ENCODE peak calls at places on chromosome 7, in nine cellular contexts. H is adrenal gland; K is gastrocnemius medialis; Z is retinal pigment epithelial cell; J is CD4-positive, alpha-beta T cell; N is lower lobe of right lung; B is IMR-90; I is AG09309; T is nephron progenitor cell. R is an unnamed sample.

GRCh38 chr7:21926448-21926847 is 19.3 kb downstream of the CDCA7L start:
- DNase-seq in H (no peak), K (no peak), Z (no peak), J (no peak), N (no peak), B (no peak), I (no peak), T (no peak), R (no peak)

GRCh38 chr7:142854505-142855400 is at the start of gene EPHB6:
- DNase-seq in H (peak), K (peak), Z (no peak), J (peak), N (peak), B (peak), I (no peak), T (peak), R (peak)

GRCh38 chr7:29113384-29114102 is 32.8 kb downstream of the CPVL start:
- DNase-seq in H (no peak), K (no peak), Z (no peak), J (no peak), N (no peak), B (no peak), I (no peak), T (no peak), R (no peak)

GRCh38 chr7:12923971-12924370 is 236.5 kb downstream of the ARL4A start:
- DNase-seq in H (no peak), K (no peak), Z (no peak), J (no peak), N (no peak), B (peak), I (no peak), T (no peak), R (no peak)

GRCh38 chr7:123846217-123846891 is 1.4 kb downstream of the HYAL4 start:
- DNase-seq in H (no peak), K (peak), Z (peak), J (no peak), N (no peak), B (no peak), I (no peak), T (no peak), R (peak)

GRCh38 chr7:125357681-125358440 is 428.2 kb upstream of the POT1 start:
- DNase-seq in H (no peak), K (no peak), Z (no peak), J (no peak), N (no peak), B (no peak), I (no peak), T (no peak), R (no peak)

GRCh38 chr7:22677680-22678079 is 49.3 kb upstream of the IL6 start:
- DNase-seq in H (no peak), K (no peak), Z (no peak), J (no peak), N (no peak), B (no peak), I (no peak), T (no peak), R (no peak)

GRCh38 chr7:54188843-54189242 is 353.3 kb upstream of the VSTM2A start:
- DNase-seq in H (no peak), K (no peak), Z (no peak), J (no peak), N (no peak), B (no peak), I (no peak), T (no peak), R (no peak)

GRCh38 chr7:154744226-154744860 is 258.6 kb downstream of the PAXIP1 start:
- DNase-seq in H (peak), K (no peak), Z (no peak), J (no peak), N (no peak), B (no peak), I (no peak), T (peak), R (no peak)

GRCh38 chr7:96221888-96222287 is 100.0 kb downstream of the SLC25A13 start:
- DNase-seq in H (no peak), K (no peak), Z (no peak), J (no peak), N (no peak), B (no peak), I (no peak), T (no peak), R (no peak)

GRCh38 chr7:151690597-151690996 is 170.9 kb upstream of the RHEB start:
- DNase-seq in H (no peak), K (no peak), Z (no peak), J (no peak), N (no peak), B (peak), I (no peak), T (no peak), R (no peak)

GRCh38 chr7:116499168-116500070 is at the start of gene CAV2:
- DNase-seq in H (peak), K (peak), Z (no peak), J (no peak), N (peak), B (peak), I (no peak), T (peak), R (peak)

GRCh38 chr7:135538387-135538786 is 19.3 kb upstream of the NUP205 start:
- DNase-seq in H (no peak), K (no peak), Z (peak), J (no peak), N (no peak), B (no peak), I (no peak), T (no peak), R (no peak)

GRCh38 chr7:85554294-85554877 is 367.5 kb upstream of the SEMA3D start:
- DNase-seq in H (peak), K (no peak), Z (peak), J (no peak), N (no peak), B (peak), I (peak), T (peak), R (no peak)

GRCh38 chr7:116777613-116778380 is 84.6 kb upstream of the CAPZA2 start:
- DNase-seq in H (no peak), K (no peak), Z (no peak), J (no peak), N (no peak), B (peak), I (peak), T (no peak), R (no peak)

GRCh38 chr7:127828843-127829502 is 177.0 kb downstream of the SND1 start:
- DNase-seq in H (no peak), K (no peak), Z (no peak), J (no peak), N (no peak), B (no peak), I (no peak), T (no peak), R (no peak)

GRCh38 chr7:23022258-23022745 is 8.4 kb upstream of the HYCC1 start:
- DNase-seq in H (peak), K (no peak), Z (no peak), J (no peak), N (no peak), B (peak), I (peak), T (no peak), R (no peak)

GRCh38 chr7:28474267-28474618 is 61.9 kb downstream of the CREB5 start:
- DNase-seq in H (no peak), K (no peak), Z (no peak), J (no peak), N (no peak), B (no peak), I (no peak), T (no peak), R (peak)

GRCh38 chr7:76155938-76156337 is 45.8 kb upstream of the SRRM3 start:
- DNase-seq in H (peak), K (peak), Z (no peak), J (no peak), N (peak), B (peak), I (no peak), T (no peak), R (peak)

GRCh38 chr7:1761097-1761496 is 91.0 kb downstream of the ELFN1 start:
- DNase-seq in H (no peak), K (no peak), Z (no peak), J (no peak), N (no peak), B (no peak), I (no peak), T (no peak), R (no peak)

GRCh38 chr7:73623798-73624668 is at the start of gene MLXIPL:
- DNase-seq in H (peak), K (peak), Z (peak), J (peak), N (peak), B (no peak), I (no peak), T (peak), R (peak)
- TF ChIP-seq CTCF in H (no peak), K (no peak), Z (no peak), J (no peak), N (no peak), B (no peak), I (no peak), T (no peak), R (no peak)

GRCh38 chr7:141752634-141753033 is 11.3 kb upstream of the TAS2R3 start:
- DNase-seq in H (no peak), K (no peak), Z (no peak), J (no peak), N (no peak), B (no peak), I (no peak), T (no peak), R (no peak)

GRCh38 chr7:141754939-141755338 is 9.0 kb upstream of the TAS2R3 start:
- DNase-seq in H (no peak), K (no peak), Z (no peak), J (no peak), N (no peak), B (no peak), I (no peak), T (peak), R (no peak)
- TF ChIP-seq CTCF in H (peak), K (no peak), Z (peak), J (peak), N (peak), B (peak), I (peak), T (peak), R (no peak)

GRCh38 chr7:158973440-158973839 is 117.1 kb downstream of the DYNC2I1 start:
- DNase-seq in H (peak), K (no peak), Z (no peak), J (peak), N (no peak), B (no peak), I (no peak), T (peak), R (no peak)

GRCh38 chr7:158976849-158977593 is 120.7 kb downstream of the DYNC2I1 start:
- DNase-seq in H (peak), K (peak), Z (peak), J (peak), N (peak), B (peak), I (peak), T (peak), R (peak)

GRCh38 chr7:158976468-158976848 is 120.1 kb downstream of the DYNC2I1 start:
- DNase-seq in H (no peak), K (no peak), Z (no peak), J (no peak), N (no peak), B (no peak), I (no peak), T (no peak), R (no peak)

GRCh38 chr7:158973941-158974785 is 117.8 kb downstream of the DYNC2I1 start:
- DNase-seq in H (no peak), K (no peak), Z (no peak), J (no peak), N (no peak), B (no peak), I (no peak), T (no peak), R (no peak)

DNA sequence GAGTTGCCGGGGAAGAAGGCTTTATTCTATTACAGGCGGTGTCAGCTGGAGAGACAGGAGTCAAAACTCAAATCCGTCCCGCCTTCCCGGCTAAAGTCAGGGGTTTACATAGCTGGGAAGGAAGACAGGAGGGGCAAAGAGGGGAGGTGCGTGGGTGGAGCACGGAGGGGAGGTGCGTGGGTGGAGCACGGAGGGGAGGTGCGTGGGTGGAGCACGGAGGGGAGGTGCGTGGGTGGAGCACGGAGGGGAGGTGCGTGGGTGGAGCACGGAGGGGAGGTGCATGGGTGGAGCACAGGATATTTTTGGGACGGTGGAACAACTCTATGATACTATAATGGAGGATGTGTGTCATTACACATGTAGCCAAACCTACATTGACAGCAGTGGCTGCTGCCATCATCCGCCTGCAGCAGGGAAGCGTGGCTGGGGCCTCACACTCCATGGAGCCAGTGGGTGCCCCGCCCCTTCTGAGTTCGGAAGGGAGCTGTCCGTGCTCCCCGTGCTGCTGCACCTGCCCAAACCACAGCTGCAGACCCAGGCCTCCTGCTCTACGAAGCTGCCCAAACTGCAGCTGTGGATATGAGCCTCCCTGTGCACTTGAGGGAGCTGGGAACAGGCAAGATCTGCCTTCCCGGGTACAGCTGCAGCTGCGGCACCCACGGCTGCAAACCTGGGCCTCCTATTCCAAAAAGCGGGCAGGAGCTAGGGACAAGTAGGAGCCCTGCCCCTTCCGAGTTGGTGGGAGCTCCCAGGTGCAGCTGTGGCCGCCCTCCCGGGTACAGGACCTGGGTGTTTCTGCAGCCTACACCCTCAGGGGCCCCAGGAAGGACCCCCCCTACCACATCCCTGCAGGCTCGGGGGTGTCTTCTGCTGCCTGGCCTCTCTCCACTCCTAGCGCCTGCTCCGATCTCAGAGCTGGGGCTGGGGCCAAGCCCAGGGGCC is 119.4 kb downstream of the DYNC2I1 start:
- DNase-seq in H (no peak), K (no peak), Z (no peak), J (no peak), N (no peak), B (no peak), I (no peak), T (no peak), R (no peak)
- TF ChIP-seq CTCF in H (no peak), K (no peak), Z (no peak), J (no peak), N (no peak), B (no peak), I (no peak), T (no peak), R (no peak)

GRCh38 chr7:15580604-15581351 is 19.0 kb upstream of the AGMO start:
- DNase-seq in H (no peak), K (no peak), Z (no peak), J (no peak), N (no peak), B (no peak), I (no peak), T (no peak), R (no peak)

GRCh38 chr7:15577600-15577999 is 15.8 kb upstream of the AGMO start:
- DNase-seq in H (no peak), K (no peak), Z (no peak), J (no peak), N (no peak), B (no peak), I (no peak), T (no peak), R (no peak)

GRCh38 chr7:15581352-15581951 is 19.6 kb upstream of the AGMO start:
- DNase-seq in H (no peak), K (no peak), Z (no peak), J (no peak), N (no peak), B (no peak), I (no peak), T (no peak), R (no peak)

GRCh38 chr7:15584575-15584974 is 22.8 kb upstream of the AGMO start:
- DNase-seq in H (no peak), K (no peak), Z (no peak), J (no peak), N (no peak), B (no peak), I (no peak), T (no peak), R (no peak)

GRCh38 chr7:15582773-15583172 is 21.0 kb upstream of the AGMO start:
- DNase-seq in H (no peak), K (no peak), Z (no peak), J (no peak), N (no peak), B (no peak), I (no peak), T (no peak), R (no peak)
- TF ChIP-seq CTCF in H (no peak), K (no peak), Z (no peak), J (no peak), N (no peak), B (no peak), I (no peak), T (no peak), R (no peak)

GRCh38 chr7:30697716-30698460 is 15.6 kb upstream of the CRHR2 start:
- DNase-seq in H (no peak), K (no peak), Z (no peak), J (no peak), N (no peak), B (no peak), I (no peak), T (no peak), R (no peak)
- TF ChIP-seq CTCF in H (no peak), K (no peak), Z (no peak), J (no peak), N (no peak), B (no peak), I (no peak), T (no peak), R (no peak)

GRCh38 chr7:33050425-33051318 is 11.9 kb downstream of the NT5C3A start:
- DNase-seq in H (no peak), K (no peak), Z (no peak), J (no peak), N (no peak), B (peak), I (peak), T (no peak), R (no peak)
- TF ChIP-seq CTCF in H (peak), K (peak), Z (peak), J (peak), N (peak), B (peak), I (peak), T (peak), R (peak)

GRCh38 chr7:25297231-25297630 is 68.9 kb upstream of the NPVF start:
- DNase-seq in H (no peak), K (no peak), Z (no peak), J (no peak), N (no peak), B (no peak), I (no peak), T (no peak), R (no peak)
- TF ChIP-seq CTCF in H (no peak), K (no peak), Z (no peak), J (no peak), N (no peak), B (no peak), I (no peak), T (no peak), R (no peak)

DNA sequence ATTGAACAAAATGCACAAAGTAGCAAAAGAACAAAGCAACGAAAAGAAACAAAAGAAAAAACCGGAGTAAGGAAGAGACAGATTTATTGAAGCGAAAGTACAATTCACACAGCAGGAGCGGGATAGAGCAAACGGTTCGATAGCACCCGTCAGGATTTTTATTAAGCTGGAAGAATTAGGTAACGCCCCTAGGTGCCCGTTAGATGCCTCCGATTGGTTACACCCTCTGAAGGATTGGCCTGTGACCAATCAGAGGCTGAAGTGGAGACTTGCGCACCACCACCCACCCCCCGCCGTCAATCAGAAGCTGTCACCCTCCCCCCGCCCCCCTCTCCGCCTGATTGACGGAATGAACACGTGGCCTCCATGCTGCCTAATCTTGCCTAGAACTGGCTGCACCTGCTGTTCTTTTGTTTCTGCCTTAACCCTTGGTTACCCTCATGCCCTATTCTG is 16.8 kb downstream of the OCM2 start:
- DNase-seq in H (no peak), K (peak), Z (no peak), J (no peak), N (no peak), B (no peak), I (no peak), T (peak), R (no peak)
- TF ChIP-seq CTCF in H (no peak), K (no peak), Z (no peak), J (no peak), N (no peak), B (no peak), I (no peak), T (no peak), R (no peak)

DNA sequence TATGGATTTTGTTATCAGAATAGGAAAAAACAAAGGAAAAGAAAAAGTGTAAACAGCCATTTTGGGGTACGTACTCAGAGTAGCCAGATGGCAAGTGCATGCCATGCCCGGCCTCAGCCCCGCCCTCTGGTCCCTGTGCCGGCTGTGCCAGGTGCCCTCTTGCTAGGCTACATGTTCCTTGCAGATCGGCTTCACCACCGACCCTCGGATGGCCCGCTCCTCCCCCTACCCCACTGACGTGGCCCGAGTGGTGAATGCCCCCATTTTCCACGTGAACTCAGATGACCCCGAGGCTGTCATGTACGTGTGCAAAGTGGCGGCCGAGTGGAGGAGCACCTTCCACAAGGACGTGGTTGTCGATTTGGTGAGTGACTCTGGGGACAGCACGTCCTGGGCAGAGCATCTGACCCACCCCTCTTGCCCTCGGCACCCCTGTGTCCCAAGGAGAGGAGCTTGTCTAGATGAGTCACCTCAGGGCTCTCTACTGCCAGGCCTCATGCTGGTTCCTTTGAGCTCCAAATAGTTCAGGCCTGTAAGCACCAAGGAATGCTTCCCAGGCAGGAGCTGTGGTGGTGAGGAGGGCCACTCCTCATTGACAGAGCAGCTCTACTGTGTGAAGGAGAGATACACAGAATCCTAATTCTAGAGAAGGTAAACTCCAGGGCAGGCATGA is 54.9 kb upstream of the ZMIZ2 start:
- DNase-seq in H (peak), K (peak), Z (no peak), J (no peak), N (peak), B (peak), I (peak), T (no peak), R (peak)
- TF ChIP-seq CTCF in H (no peak), K (no peak), Z (no peak), J (no peak), N (no peak), B (no peak), I (peak), T (no peak), R (no peak)